ENCODE peak calls at places on chromosomes 3 and 15, in six cellular contexts. B is GM23248, D is NT2/D1, C is right cardiac atrium, P is Peyer's patch, T is IMR-90. X is an unnamed sample. For H3K4me1, the result is how much of the 10 kb centered on the place peaks cover.

GRCh38 chr3:153343988-153344782 is 182.2 kb downstream of the RAP2B start:
- DNase-seq in B (no peak), D (no peak), C (no peak), P (no peak), T (no peak), X (no peak)

GRCh38 chr3:112582242-112582874 is 20.5 kb downstream of the SLC35A5 start:
- DNase-seq in B (peak), D (peak), C (no peak), P (no peak), T (peak), X (no peak)

GRCh38 chr15:83815506-83815905 is 161.6 kb downstream of the ADAMTSL3 start:
- DNase-seq in B (no peak), D (no peak), C (peak), P (no peak), T (no peak), X (no peak)

GRCh38 chr15:77402740-77403379 is 17.0 kb downstream of the PEAK1 start:
- DNase-seq in B (peak), D (no peak), C (no peak), P (no peak), T (peak), X (no peak)

GRCh38 chr3:153372326-153372725 is 210.3 kb downstream of the RAP2B start:
- DNase-seq in B (peak), D (no peak), C (no peak), P (no peak), T (peak), X (no peak)

GRCh38 chr15:66024998-66025397 is 155.7 kb downstream of the RAB11A start:
- DNase-seq in B (peak), D (no peak), C (no peak), P (no peak), T (no peak), X (no peak)

GRCh38 chr3:28781053-28781452 is 432.4 kb upstream of the AZI2 start:
- DNase-seq in B (no peak), D (no peak), C (no peak), P (no peak), T (no peak), X (no peak)

GRCh38 chr15:35168464-35168863 is 83.4 kb upstream of the NANOGP8 start:
- DNase-seq in B (peak), D (no peak), C (no peak), P (no peak), T (peak), X (peak)

GRCh38 chr3:32360514-32360869 is 31.2 kb upstream of the CMTM7 start:
- DNase-seq in B (no peak), D (no peak), C (no peak), P (no peak), T (no peak), X (no peak)

GRCh38 chr3:153259956-153260355 is 97.9 kb downstream of the RAP2B start:
- DNase-seq in B (no peak), D (no peak), C (no peak), P (no peak), T (no peak), X (no peak)

GRCh38 chr15:67520976-67521769 is at the start of gene C15orf61:
- DNase-seq in B (peak), D (no peak), C (peak), P (peak), T (peak), X (peak)

GRCh38 chr3:169295912-169296311 is 367.6 kb downstream of the MECOM start:
- DNase-seq in B (no peak), D (no peak), C (no peak), P (no peak), T (no peak), X (no peak)

GRCh38 chr3:53379898-53380297 is 32.6 kb upstream of the DCP1A start:
- DNase-seq in B (no peak), D (no peak), C (no peak), P (no peak), T (no peak), X (no peak)

GRCh38 chr15:58985443-58985842 is 2.0 kb upstream of the RNF111 start:
- DNase-seq in B (peak), D (no peak), C (peak), P (peak), T (peak), X (no peak)

GRCh38 chr3:134794323-134794722 is 737 bp upstream of the EPHB1 start:
- DNase-seq in B (no peak), D (no peak), C (no peak), P (no peak), T (no peak), X (no peak)

GRCh38 chr3:57805674-57806073 is 49.6 kb downstream of the SLMAP start:
- DNase-seq in B (peak), D (peak), C (no peak), P (peak), T (peak), X (peak)

GRCh38 chr15:74170083-74170844 is 3.2 kb upstream of the ISLR start:
- DNase-seq in B (no peak), D (no peak), C (no peak), P (peak), T (no peak), X (no peak)

GRCh38 chr3:110026421-110026820 is 689.1 kb upstream of the DPPA4 start:
- DNase-seq in B (peak), D (no peak), C (no peak), P (no peak), T (no peak), X (no peak)

GRCh38 chr3:159733194-159733860 is 255.3 kb upstream of the IL12A start:
- DNase-seq in B (peak), D (no peak), C (no peak), P (no peak), T (peak), X (no peak)

GRCh38 chr3:12890610-12891390 is 49.4 kb upstream of the RPL32 start:
- DNase-seq in B (peak), D (no peak), C (no peak), P (no peak), T (no peak), X (no peak)

GRCh38 chr15:73936181-73936580 is 9.9 kb downstream of the LOXL1 start:
- DNase-seq in B (no peak), D (no peak), C (no peak), P (no peak), T (peak), X (no peak)

GRCh38 chr15:35751421-35752133 is 205.6 kb upstream of the DPH6 start:
- DNase-seq in B (peak), D (peak), C (peak), P (peak), T (peak), X (peak)

GRCh38 chr3:171059978-171060377 is 33.5 kb upstream of the SLC2A2 start:
- DNase-seq in B (no peak), D (no peak), C (no peak), P (no peak), T (no peak), X (no peak)

GRCh38 chr15:41891946-41892345 is 1.9 kb downstream of the SPTBN5 start:
- DNase-seq in B (no peak), D (no peak), C (no peak), P (no peak), T (no peak), X (no peak)

GRCh38 chr3:47113669-47114365 is 50.1 kb downstream of the SETD2 start:
- DNase-seq in B (peak), D (peak), C (no peak), P (no peak), T (peak), X (peak)

GRCh38 chr3:16332904-16333426 is 68.0 kb downstream of the OXNAD1 start:
- DNase-seq in B (peak), D (no peak), C (no peak), P (no peak), T (peak), X (no peak)

GRCh38 chr3:37811625-37812356 is 49.9 kb upstream of the CTDSPL start:
- DNase-seq in B (no peak), D (no peak), C (no peak), P (no peak), T (peak), X (peak)

GRCh38 chr15:25796395-25796794 is 66.7 kb downstream of the ATP10A start:
- DNase-seq in B (no peak), D (no peak), C (no peak), P (no peak), T (no peak), X (no peak)

GRCh38 chr3:63508305-63508704 is 144.2 kb upstream of the SNTN start:
- DNase-seq in B (peak), D (no peak), C (no peak), P (peak), T (no peak), X (no peak)

GRCh38 chr15:98241032-98241554 is 280.6 kb downstream of the ARRDC4 start:
- DNase-seq in B (no peak), D (no peak), C (no peak), P (no peak), T (no peak), X (no peak)

GRCh38 chr3:181933052-181933618 is 221.4 kb downstream of the SOX2 start:
- DNase-seq in B (no peak), D (no peak), C (no peak), P (no peak), T (no peak), X (no peak)

GRCh38 chr3:192188218-192188835 is 539.0 kb downstream of the FGF12 start:
- DNase-seq in B (peak), D (peak), C (peak), P (peak), T (peak), X (peak)

GRCh38 chr3:152192050-152192449 is 76.7 kb upstream of the MBNL1 start:
- DNase-seq in B (no peak), D (no peak), C (no peak), P (peak), T (no peak), X (no peak)

GRCh38 chr15:59994855-59995557 is 9.1 kb upstream of the FOXB1 start:
- DNase-seq in B (no peak), D (no peak), C (no peak), P (no peak), T (no peak), X (no peak)

GRCh38 chr15:56032366-56032765 is 39.0 kb upstream of the NEDD4 start:
- DNase-seq in B (no peak), D (no peak), C (no peak), P (peak), T (no peak), X (no peak)

GRCh38 chr3:52396907-52397591 is 47.9 kb downstream of the SEMA3G start:
- DNase-seq in B (no peak), D (no peak), C (peak), P (no peak), T (no peak), X (no peak)

GRCh38 chr15:22902981-22903380 is 64.5 kb downstream of the NIPA2 start:
- DNase-seq in B (no peak), D (no peak), C (no peak), P (no peak), T (no peak), X (no peak)

GRCh38 chr15:69544349-69545113 is 91.9 kb downstream of the RPLP1 start:
- DNase-seq in B (no peak), D (no peak), C (no peak), P (no peak), T (no peak), X (no peak)

GRCh38 chr15:40593588-40594428 is at the start of gene KNL1:
- DNase-seq in B (peak), D (peak), C (peak), P (peak), T (peak), X (peak)
- H3K4me1 ChIP-seq in B (under half), D (under half), C (under half), P (under half), T (under half), X (under half)

GRCh38 chr3:195543642-195544536 is 764 bp upstream of the PPP1R2 start:
- DNase-seq in B (no peak), D (no peak), C (peak), P (peak), T (no peak), X (no peak)

GRCh38 chr3:195540526-195540925 is 2.6 kb downstream of the PPP1R2 start:
- DNase-seq in B (no peak), D (no peak), C (no peak), P (peak), T (no peak), X (no peak)

GRCh38 chr3:195542691-195543641 is at the start of gene PPP1R2:
- DNase-seq in B (peak), D (peak), C (peak), P (peak), T (peak), X (peak)

GRCh38 chr3:195540031-195540430 is 3.1 kb downstream of the PPP1R2 start:
- DNase-seq in B (no peak), D (no peak), C (no peak), P (no peak), T (no peak), X (no peak)

DNA sequence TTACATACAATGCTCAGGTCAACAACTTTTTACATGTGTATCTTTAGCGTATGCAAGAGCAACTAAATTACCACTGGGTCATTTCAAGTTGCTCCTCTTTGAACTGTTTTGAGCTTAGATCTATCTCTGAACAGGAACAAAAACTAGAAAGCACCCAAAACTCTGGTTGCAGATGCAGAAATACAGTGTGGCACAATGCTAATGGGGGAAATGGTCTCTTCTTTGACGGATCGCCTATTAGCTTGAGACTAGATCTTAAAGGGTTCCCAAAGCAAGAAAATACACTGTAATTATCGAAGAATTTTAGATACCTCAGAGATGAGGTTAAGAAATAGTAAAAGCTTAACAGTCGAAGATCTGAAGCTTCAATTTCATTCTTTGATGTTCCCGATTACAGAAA is 864 bp downstream of the PPP1R2 start:
- DNase-seq in B (peak), D (no peak), C (no peak), P (no peak), T (no peak), X (no peak)
- H3K4me1 ChIP-seq in B (under half), D (under half), C (under half), P (under half), T (under half), X (under half)

GRCh38 chr15:31262143-31262530 is 64.5 kb upstream of the KLF13 start:
- DNase-seq in B (no peak), D (no peak), C (no peak), P (peak), T (no peak), X (no peak)
- H3K4me1 ChIP-seq in B (under half), D (under half), C (under half), P (under half), T (under half), X (under half)

GRCh38 chr3:4738737-4739274 is 240.4 kb upstream of the BHLHE40 start:
- DNase-seq in B (peak), D (no peak), C (no peak), P (no peak), T (no peak), X (no peak)
- H3K4me1 ChIP-seq in B (under half), D (under half), C (under half), P (under half), T (under half), X (under half)

GRCh38 chr15:101187820-101188516 is 63.9 kb downstream of the CHSY1 start:
- DNase-seq in B (no peak), D (no peak), C (peak), P (no peak), T (peak), X (no peak)

GRCh38 chr15:101185336-101185735 is 66.5 kb downstream of the CHSY1 start:
- DNase-seq in B (no peak), D (no peak), C (no peak), P (no peak), T (no peak), X (no peak)

GRCh38 chr15:101183926-101184305 is 67.9 kb downstream of the CHSY1 start:
- DNase-seq in B (no peak), D (no peak), C (peak), P (no peak), T (no peak), X (no peak)

GRCh38 chr15:101184830-101185229 is 67.0 kb downstream of the CHSY1 start:
- DNase-seq in B (no peak), D (no peak), C (no peak), P (no peak), T (no peak), X (no peak)

GRCh38 chr15:101185770-101186169 is 66.1 kb downstream of the CHSY1 start:
- DNase-seq in B (no peak), D (no peak), C (no peak), P (no peak), T (no peak), X (no peak)
- H3K4me1 ChIP-seq in B (under half), D (under half), C (under half), P (under half), T (under half), X (under half)

GRCh38 chr15:71185706-71186105 is 70.4 kb downstream of the THSD4 start:
- DNase-seq in B (no peak), D (no peak), C (no peak), P (no peak), T (no peak), X (no peak)

GRCh38 chr15:71189723-71190122 is 74.5 kb downstream of the THSD4 start:
- DNase-seq in B (peak), D (no peak), C (no peak), P (no peak), T (peak), X (no peak)

GRCh38 chr15:71186971-71187960 is 72.0 kb downstream of the THSD4 start:
- DNase-seq in B (no peak), D (no peak), C (no peak), P (no peak), T (no peak), X (no peak)

GRCh38 chr15:71183063-71183462 is 67.8 kb downstream of the THSD4 start:
- DNase-seq in B (no peak), D (no peak), C (no peak), P (no peak), T (no peak), X (no peak)

GRCh38 chr15:71186267-71186666 is 71.0 kb downstream of the THSD4 start:
- DNase-seq in B (no peak), D (no peak), C (peak), P (no peak), T (no peak), X (no peak)
- H3K4me1 ChIP-seq in B (under half), D (under half), C (under half), P (under half), T (under half), X (under half)